ENCODE peak calls at places on chromosomes 16 and 17, in six cellular contexts. M is sigmoid colon; Y is naive thymus-derived CD4-positive, alpha-beta T cell; X is lung; P is brain microvascular endothelial cell; K is stomach. T is an unnamed sample.

GRCh38 chr17:69969897-69970296 is 105.1 kb upstream of the KCNJ16 start:
- DNase-seq in X (no peak), M (no peak), K (no peak), Y (no peak), P (no peak), T (no peak)

GRCh38 chr17:17647521-17648178 is 33.6 kb upstream of the RAI1 start:
- DNase-seq in K (no peak), M (no peak), Y (no peak), P (no peak), X (no peak), T (no peak)

GRCh38 chr17:29177871-29178749 is 2.1 kb downstream of the MYO18A start:
- DNase-seq in M (no peak), P (no peak), X (no peak), K (peak; percentile 61), Y (no peak), T (peak; percentile 83)

GRCh38 chr17:75034236-75034908 is 12.4 kb downstream of the ATP5PD start:
- DNase-seq in X (peak; percentile 87), M (peak; percentile 95), K (peak; percentile 85), Y (peak; percentile 77), P (peak; percentile 87), T (peak; percentile 93)

GRCh38 chr17:33647976-33648375 is 354.9 kb upstream of the ASIC2 start:
- DNase-seq in X (no peak), P (peak; percentile 16), M (no peak), Y (no peak), K (no peak), T (no peak)

GRCh38 chr16:86723699-86724098 is 145.3 kb downstream of the FOXL1 start:
- DNase-seq in Y (no peak), K (no peak), X (no peak), P (no peak), M (no peak), T (no peak)

GRCh38 chr16:68084504-68085258 is 489 bp upstream of the NFATC3 start:
- DNase-seq in Y (peak; percentile 82), P (peak; percentile 39), K (peak; percentile 82), X (peak; percentile 89), M (peak; percentile 95), T (peak; percentile 95)

GRCh38 chr17:37650419-37651003 is 7.3 kb upstream of the DDX52 start:
- DNase-seq in K (no peak), P (peak; percentile 40), X (no peak), Y (no peak), M (no peak), T (no peak)

GRCh38 chr17:28552201-28552999 is at the start of gene UNC119:
- DNase-seq in Y (peak; percentile 84), M (peak; percentile 82), X (peak; percentile 69), P (peak; percentile 35), K (peak; percentile 85), T (peak; percentile 83)

GRCh38 chr16:50430076-50430475 is 61.3 kb upstream of the BRD7 start:
- DNase-seq in P (no peak), X (peak; percentile 22), K (no peak), M (no peak), Y (no peak), T (no peak)

GRCh38 chr16:53912155-53912554 is 208.2 kb downstream of the FTO start:
- DNase-seq in Y (peak; percentile 35), M (no peak), P (no peak), X (no peak), K (no peak), T (no peak)

GRCh38 chr16:80427800-80428199 is 113.0 kb upstream of the DYNLRB2 start:
- DNase-seq in Y (no peak), M (no peak), P (no peak), X (no peak), K (no peak), T (no peak)

GRCh38 chr17:46930083-46930482 is 7.1 kb downstream of the GOSR2 start:
- DNase-seq in K (no peak), P (no peak), M (no peak), Y (no peak), X (no peak), T (no peak)

GRCh38 chr16:85370881-85371651 is 242.1 kb upstream of the GSE1 start:
- DNase-seq in X (peak; percentile 52), Y (no peak), M (peak; percentile 89), P (no peak), K (peak; percentile 88), T (peak; percentile 73)

DNA sequence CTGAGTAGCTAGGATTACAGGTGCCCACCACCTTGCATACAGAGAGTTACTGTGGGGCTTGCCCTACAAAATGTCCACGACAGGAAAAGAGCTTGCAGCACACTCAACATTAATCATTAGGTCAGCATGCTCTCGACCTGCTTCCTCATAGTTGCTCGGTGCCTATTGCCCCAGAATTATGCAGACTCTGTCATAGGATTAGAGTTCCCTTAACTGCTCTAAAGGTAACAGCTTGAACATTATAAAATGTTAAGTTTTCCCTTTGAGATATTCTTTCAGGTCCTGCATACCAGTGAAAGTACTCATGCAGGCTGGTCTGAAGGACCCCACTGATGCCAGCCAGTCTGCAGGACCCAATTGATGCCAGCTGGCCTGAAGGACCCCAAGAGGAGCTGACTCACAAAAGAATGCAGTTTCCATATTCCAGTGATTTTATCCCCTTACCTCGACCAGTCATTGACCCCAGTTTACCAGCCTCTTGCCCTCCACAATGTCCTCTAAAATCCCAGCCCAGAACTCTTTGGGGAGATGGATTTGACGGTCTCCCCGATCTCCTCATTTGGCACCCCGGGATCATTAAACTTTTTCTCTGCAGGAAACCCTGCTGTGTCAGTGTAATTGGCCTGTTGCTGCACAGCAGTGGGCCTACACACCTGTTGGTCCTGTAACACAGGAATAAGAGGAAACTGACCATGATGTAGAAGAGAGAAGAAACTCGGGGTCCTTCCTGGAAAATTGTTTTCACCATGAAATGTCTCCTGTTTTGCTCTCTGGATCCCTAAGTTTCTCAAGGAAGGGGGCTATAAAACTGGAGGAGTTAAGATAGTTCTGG is 10.6 kb downstream of the ICAM2 start:
- DNase-seq in K (no peak), P (no peak), X (no peak), Y (no peak), M (no peak), T (no peak)
- H3K27ac ChIP-seq in K (no peak overlapping the region), P (no peak overlapping the region), X (peak overlapping the region; percentile 21), Y (peak overlapping the region; percentile 49), M (no peak overlapping the region), T (no peak overlapping the region)

GRCh38 chr17:7026471-7027115 is 3.7 kb downstream of the BCL6B start:
- DNase-seq in K (no peak), Y (no peak), P (no peak), M (no peak), X (no peak), T (no peak)
- H3K4me3 ChIP-seq in K (no peak overlapping the region), Y (no peak overlapping the region), P (no peak overlapping the region), M (no peak overlapping the region), X (no peak overlapping the region), T (no peak overlapping the region)

GRCh38 chr16:75256059-75256870 is 4.8 kb upstream of the BCAR1 start:
- DNase-seq in K (peak; percentile 28), M (peak; percentile 70), Y (no peak), P (no peak), X (no peak), T (no peak)
- H3K27ac ChIP-seq in K (peak overlapping the region; percentile 32), M (peak overlapping the region; percentile 91), Y (no peak overlapping the region), P (peak overlapping the region; percentile 11), X (peak overlapping the region; percentile 93), T (peak overlapping the region; percentile 36)

GRCh38 chr16:75239463-75240122 is 11.8 kb downstream of the BCAR1 start:
- DNase-seq in P (no peak), K (no peak), M (peak; percentile 63), X (no peak), Y (no peak), T (no peak)

GRCh38 chr16:75238853-75239371 is 12.5 kb downstream of the BCAR1 start:
- DNase-seq in K (no peak), Y (no peak), X (no peak), M (no peak), P (no peak), T (no peak)

GRCh38 chr16:75236736-75237397 is 14.6 kb downstream of the BCAR1 start:
- DNase-seq in X (no peak), P (no peak), M (no peak), Y (no peak), K (no peak), T (no peak)

GRCh38 chr16:75237398-75238131 is 13.9 kb downstream of the BCAR1 start:
- DNase-seq in P (no peak), M (peak; percentile 64), K (no peak), Y (no peak), X (no peak), T (no peak)

DNA sequence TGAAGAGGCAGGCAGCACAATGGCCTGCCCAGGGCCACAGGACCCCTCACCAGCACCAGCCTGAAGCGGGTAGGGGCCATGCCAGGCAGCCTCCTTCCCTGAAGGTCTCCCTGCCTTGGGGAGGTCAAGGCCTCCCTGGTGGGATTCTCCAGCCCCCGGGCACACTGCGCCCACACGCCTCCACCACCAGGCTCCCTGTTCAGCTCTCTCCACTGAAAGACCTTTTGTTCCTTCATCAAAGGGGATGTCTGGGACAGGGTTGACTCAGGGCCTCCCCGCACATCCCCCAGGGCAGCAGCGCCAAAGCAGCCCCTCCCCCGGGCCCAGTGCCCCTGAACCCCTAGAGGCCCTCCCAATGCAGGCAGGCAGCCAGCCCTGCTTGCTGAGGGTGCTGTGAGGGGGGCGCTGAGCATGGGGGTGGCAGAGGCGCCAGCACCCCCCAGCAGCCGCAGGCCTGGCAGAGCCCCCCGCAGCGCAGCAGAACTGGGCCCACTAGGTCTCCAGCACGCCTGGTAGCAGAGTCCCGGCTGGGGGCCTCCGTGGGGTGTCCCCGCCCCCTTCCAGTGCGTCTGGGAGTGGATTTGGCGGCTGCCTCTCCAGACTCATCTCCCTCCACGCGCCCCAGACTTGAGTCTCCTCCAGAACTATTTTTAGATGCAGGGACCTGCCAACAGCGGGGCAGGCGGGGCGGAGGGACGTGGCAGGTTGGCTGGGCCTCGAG is 13.1 kb downstream of the BCAR1 start:
- DNase-seq in Y (no peak), K (peak; percentile 77), P (peak; percentile 81), M (peak; percentile 96), X (no peak), T (no peak)
- H3K4me3 ChIP-seq in Y (no peak overlapping the region), K (no peak overlapping the region), P (no peak overlapping the region), M (no peak overlapping the region), X (no peak overlapping the region), T (no peak overlapping the region)

GRCh38 chr17:3626831-3627565 is 9.1 kb downstream of the SHPK start:
- DNase-seq in Y (no peak), P (no peak), K (no peak), M (no peak), X (no peak), T (no peak)
- H3K27ac ChIP-seq in Y (no peak overlapping the region), P (no peak overlapping the region), K (no peak overlapping the region), M (no peak overlapping the region), X (no peak overlapping the region), T (no peak overlapping the region)

GRCh38 chr16:57092786-57093301 is 461 bp downstream of the CPNE2 start:
- DNase-seq in P (no peak), M (no peak), Y (peak; percentile 70), X (no peak), K (peak; percentile 46), T (peak; percentile 78)

GRCh38 chr16:57091200-57091989 is 988 bp upstream of the CPNE2 start:
- DNase-seq in M (peak; percentile 84), P (peak; percentile 45), X (peak; percentile 52), K (peak; percentile 33), Y (no peak), T (peak; percentile 62)

GRCh38 chr16:57093845-57094564 is 1.6 kb downstream of the CPNE2 start:
- DNase-seq in P (no peak), M (no peak), K (no peak), Y (no peak), X (no peak), T (peak; percentile 72)

GRCh38 chr16:57094911-57095310 is 2.5 kb downstream of the CPNE2 start:
- DNase-seq in K (no peak), Y (no peak), X (no peak), P (no peak), M (no peak), T (no peak)

GRCh38 chr16:57091990-57092785 is at the start of gene CPNE2:
- DNase-seq in Y (no peak), P (no peak), K (peak; percentile 59), M (peak; percentile 88), X (peak; percentile 59), T (peak; percentile 75)
- H3K4me3 ChIP-seq in Y (peak within 1 kb of the TSS; percentile 50), P (peak within 1 kb of the TSS; percentile 64), K (peak within 1 kb of the TSS; percentile 90), M (peak within 1 kb of the TSS; percentile 71), X (peak within 1 kb of the TSS; percentile 79), T (peak within 1 kb of the TSS; percentile 68)